ENCODE peak calls at places on chromosomes 16 and 17, in ten cellular contexts. P is neural crest cell; N is amygdala; Q is activated T-cell treated with anti-CD3 and anti-CD28 coated beads for 24 hours; T is AG04449; C is adipocyte; Z is left cardiac atrium; A is HTR-8/SVneo; O is left lung; V is activated CD8-positive, alpha-beta memory T cell treated with anti-CD3 and anti-CD28 coated beads for 24 hours. D is an unnamed sample.

GRCh38 chr16:10552998-10553491 is 27.4 kb downstream of the EMP2 start:
- DNase-seq in P (no peak), N (no peak), Q (peak; percentile 32), T (no peak), C (no peak), Z (peak; percentile 68), A (no peak), O (peak; percentile 55), V (peak; percentile 78), D (no peak)

GRCh38 chr16:65845466-65846209 is 520.9 kb upstream of the CDH5 start:
- DNase-seq in P (no peak), N (no peak), Q (no peak), T (no peak), C (peak; percentile 22), Z (no peak), A (no peak), O (no peak), V (no peak), D (no peak)

GRCh38 chr17:72926171-72926570 is 166.3 kb downstream of the SLC39A11 start:
- DNase-seq in P (no peak), N (no peak), Q (no peak), T (no peak), C (no peak), Z (no peak), A (no peak), O (no peak), V (no peak), D (no peak)

GRCh38 chr17:29054835-29055234 is 11.9 kb downstream of the PIPOX start:
- DNase-seq in P (peak; percentile 17), N (no peak), Q (no peak), T (no peak), C (no peak), Z (no peak), A (no peak), O (no peak), V (no peak), D (no peak)

GRCh38 chr17:15122857-15123256 is 142.3 kb downstream of the PMP22 start:
- DNase-seq in P (no peak), N (no peak), Q (no peak), T (no peak), C (peak; percentile 19), Z (no peak), A (no peak), O (no peak), V (no peak), D (no peak)

GRCh38 chr17:48907713-48908046 is 527 bp upstream of the UBE2Z start:
- DNase-seq in P (no peak), N (no peak), Q (no peak), T (no peak), C (peak; percentile 68), Z (no peak), A (no peak), O (no peak), V (no peak), D (no peak)

GRCh38 chr16:26317885-26318284 is 626.1 kb downstream of the HS3ST4 start:
- DNase-seq in P (no peak), N (no peak), Q (no peak), T (no peak), C (no peak), Z (no peak), A (no peak), O (no peak), V (no peak), D (no peak)

GRCh38 chr17:62780273-62780672 is 27.8 kb downstream of the MARCHF10 start:
- DNase-seq in P (no peak), N (no peak), Q (no peak), T (no peak), C (no peak), Z (no peak), A (no peak), O (peak; percentile 79), V (no peak), D (no peak)

GRCh38 chr17:57062865-57063264 is 22.2 kb upstream of the AKAP1 start:
- DNase-seq in P (no peak), N (no peak), Q (no peak), T (no peak), C (no peak), Z (no peak), A (no peak), O (no peak), V (no peak), D (no peak)

GRCh38 chr16:4032768-4033167 is 83.5 kb downstream of the ADCY9 start:
- DNase-seq in P (no peak), N (no peak), Q (no peak), T (no peak), C (no peak), Z (peak; percentile 41), A (no peak), O (peak; percentile 75), V (peak; percentile 60), D (no peak)

GRCh38 chr16:31277659-31278260 is 18.0 kb downstream of the ITGAM start:
- DNase-seq in P (no peak), N (no peak), Q (no peak), T (no peak), C (no peak), Z (no peak), A (no peak), O (no peak), V (peak; percentile 35), D (no peak)

GRCh38 chr16:9072806-9073341 is 18.6 kb upstream of the HAPSTR1 start:
- DNase-seq in P (no peak), N (no peak), Q (peak; percentile 30), T (peak; percentile 70), C (peak; percentile 77), Z (no peak), A (no peak), O (no peak), V (peak; percentile 74), D (no peak)

GRCh38 chr17:79531696-79532095 is 79.2 kb downstream of the RBFOX3 start:
- DNase-seq in P (no peak), N (no peak), Q (no peak), T (no peak), C (no peak), Z (peak; percentile 8), A (no peak), O (no peak), V (no peak), D (no peak)

GRCh38 chr17:8059131-8059530 is 20.3 kb downstream of the ALOX15B start:
- DNase-seq in P (no peak), N (no peak), Q (no peak), T (no peak), C (no peak), Z (no peak), A (no peak), O (no peak), V (no peak), D (no peak)

GRCh38 chr16:55248494-55248893 is 75.5 kb upstream of the IRX6 start:
- DNase-seq in P (no peak), N (no peak), Q (no peak), T (no peak), C (no peak), Z (no peak), A (no peak), O (no peak), V (no peak), D (peak; percentile 52)

GRCh38 chr17:2933606-2934005 is 129.8 kb downstream of the OR1D5 start:
- DNase-seq in P (no peak), N (no peak), Q (no peak), T (no peak), C (no peak), Z (no peak), A (no peak), O (no peak), V (no peak), D (no peak)

GRCh38 chr16:57041182-57042156 is 50.9 kb upstream of the CPNE2 start:
- DNase-seq in P (no peak), N (no peak), Q (peak; percentile 81), T (no peak), C (no peak), Z (no peak), A (no peak), O (no peak), V (peak; percentile 90), D (no peak)

GRCh38 chr16:56349086-56349415 is 76.3 kb downstream of the AMFR start:
- DNase-seq in P (no peak), N (no peak), Q (no peak), T (no peak), C (no peak), Z (no peak), A (no peak), O (no peak), V (no peak), D (no peak)

GRCh38 chr16:70598937-70599503 is 47.3 kb upstream of the IL34 start:
- DNase-seq in P (no peak), N (no peak), Q (no peak), T (no peak), C (no peak), Z (no peak), A (no peak), O (no peak), V (no peak), D (no peak)